ENCODE peak calls at places on chromosomes 13 and 19, in eight cellular contexts. One of them, this sample, is unnamed.

GRCh38 chr13:76656496-76656895 is 229.7 kb downstream of the KCTD12 start:
- DNase-seq in psoas muscle: no peak
- DNase-seq in stomach: no peak
- DNase-seq in upper lobe of left lung: no peak
- DNase-seq in foreskin melanocyte: no peak
- DNase-seq in non-pigmented ciliary epithelial cell: no peak
- DNase-seq in naive thymus-derived CD8-positive, alpha-beta T cell: no peak
- DNase-seq in thoracic aorta: no peak
- DNase-seq in this sample: no peak

GRCh38 chr13:29472317-29472961 is 123.0 kb downstream of the SLC7A1 start:
- DNase-seq in foreskin melanocyte: peak; percentile 31
- DNase-seq in naive thymus-derived CD8-positive, alpha-beta T cell: no peak
- DNase-seq in thoracic aorta: no peak
- DNase-seq in upper lobe of left lung: no peak
- DNase-seq in stomach: peak; percentile 47
- DNase-seq in psoas muscle: no peak
- DNase-seq in non-pigmented ciliary epithelial cell: no peak
- DNase-seq in this sample: no peak

GRCh38 chr19:14695471-14695870 is 5.6 kb downstream of the ZNF333 start:
- DNase-seq in naive thymus-derived CD8-positive, alpha-beta T cell: no peak
- DNase-seq in thoracic aorta: no peak
- DNase-seq in foreskin melanocyte: no peak
- DNase-seq in stomach: no peak
- DNase-seq in upper lobe of left lung: no peak
- DNase-seq in psoas muscle: no peak
- DNase-seq in non-pigmented ciliary epithelial cell: no peak
- DNase-seq in this sample: no peak

GRCh38 chr13:48160879-48161278 is 66.0 kb upstream of the MED4 start:
- DNase-seq in stomach: no peak
- DNase-seq in naive thymus-derived CD8-positive, alpha-beta T cell: no peak
- DNase-seq in non-pigmented ciliary epithelial cell: no peak
- DNase-seq in thoracic aorta: no peak
- DNase-seq in psoas muscle: peak; percentile 47
- DNase-seq in upper lobe of left lung: no peak
- DNase-seq in foreskin melanocyte: no peak
- DNase-seq in this sample: no peak

GRCh38 chr19:9785367-9786331 is 17.1 kb upstream of the ZNF846 start:
- DNase-seq in upper lobe of left lung: peak; percentile 96
- DNase-seq in stomach: peak; percentile 99
- DNase-seq in foreskin melanocyte: peak; percentile 93
- DNase-seq in non-pigmented ciliary epithelial cell: peak; percentile 73
- DNase-seq in naive thymus-derived CD8-positive, alpha-beta T cell: peak; percentile 91
- DNase-seq in psoas muscle: peak; percentile 95
- DNase-seq in thoracic aorta: peak; percentile 98
- DNase-seq in this sample: peak; percentile 86

GRCh38 chr13:54965881-54966280 is 1937.3 kb downstream of the OLFM4 start:
- DNase-seq in naive thymus-derived CD8-positive, alpha-beta T cell: no peak
- DNase-seq in stomach: no peak
- DNase-seq in psoas muscle: no peak
- DNase-seq in non-pigmented ciliary epithelial cell: peak; percentile 22
- DNase-seq in foreskin melanocyte: peak; percentile 56
- DNase-seq in thoracic aorta: no peak
- DNase-seq in upper lobe of left lung: no peak
- DNase-seq in this sample: no peak

GRCh38 chr19:48466571-48467325 is 2.4 kb upstream of the CYTH2 start:
- DNase-seq in upper lobe of left lung: no peak
- DNase-seq in thoracic aorta: no peak
- DNase-seq in naive thymus-derived CD8-positive, alpha-beta T cell: no peak
- DNase-seq in foreskin melanocyte: no peak
- DNase-seq in psoas muscle: no peak
- DNase-seq in non-pigmented ciliary epithelial cell: no peak
- DNase-seq in stomach: no peak
- DNase-seq in this sample: no peak

GRCh38 chr13:91058066-91058465 is 289.4 kb upstream of the MIR17HG start:
- DNase-seq in psoas muscle: no peak
- DNase-seq in stomach: no peak
- DNase-seq in thoracic aorta: no peak
- DNase-seq in naive thymus-derived CD8-positive, alpha-beta T cell: no peak
- DNase-seq in non-pigmented ciliary epithelial cell: no peak
- DNase-seq in upper lobe of left lung: no peak
- DNase-seq in foreskin melanocyte: no peak
- DNase-seq in this sample: no peak

GRCh38 chr13:56166864-56167263 is 973.9 kb upstream of the PRR20A start:
- DNase-seq in naive thymus-derived CD8-positive, alpha-beta T cell: no peak
- DNase-seq in stomach: no peak
- DNase-seq in upper lobe of left lung: no peak
- DNase-seq in non-pigmented ciliary epithelial cell: no peak
- DNase-seq in thoracic aorta: no peak
- DNase-seq in foreskin melanocyte: no peak
- DNase-seq in psoas muscle: no peak
- DNase-seq in this sample: no peak

This sample was measured in activated B cell treated with CpG ODN at 0.5 μM for 24 hours.